ENCODE peak calls at places on chromosomes 7 and 10, in five cellular contexts. Q, H, V, C and Z are unnamed samples.

GRCh38 chr7:26167293-26167934 is 15.4 kb downstream of the NFE2L3 start:
- DNase-seq in Q (no peak), H (no peak), V (no peak), C (no peak), Z (no peak)

GRCh38 chr7:77839919-77840318 is 41.3 kb downstream of the PHTF2 start:
- DNase-seq in Q (no peak), H (no peak), V (no peak), C (no peak), Z (no peak)

GRCh38 chr7:69691327-69691726 is 93.1 kb downstream of the AUTS2 start:
- DNase-seq in Q (no peak), H (no peak), V (no peak), C (no peak), Z (no peak)

GRCh38 chr10:57338823-57339558 is 928.7 kb downstream of the IPMK start:
- DNase-seq in Q (peak; percentile 41), H (peak; percentile 26), V (peak; percentile 33), C (peak; percentile 44), Z (peak; percentile 64)

GRCh38 chr7:22969010-22969431 is 44.9 kb downstream of the HYCC1 start:
- DNase-seq in Q (no peak), H (no peak), V (no peak), C (no peak), Z (no peak)

GRCh38 chr10:90171014-90171722 is 469.8 kb downstream of the KIF20B start:
- DNase-seq in Q (no peak), H (no peak), V (no peak), C (no peak), Z (no peak)

GRCh38 chr7:151755131-151755787 is 121.7 kb downstream of the PRKAG2 start:
- DNase-seq in Q (peak; percentile 82), H (peak; percentile 58), V (no peak), C (no peak), Z (no peak)

GRCh38 chr7:77714195-77714594 is 17.9 kb downstream of the RSBN1L start:
- DNase-seq in Q (no peak), H (no peak), V (no peak), C (no peak), Z (no peak)

GRCh38 chr10:131898061-131898460 is 2.7 kb upstream of the PPP2R2D start:
- DNase-seq in Q (no peak), H (no peak), V (no peak), C (no peak), Z (no peak)

GRCh38 chr7:47739901-47740300 is 158.0 kb upstream of the TNS3 start:
- DNase-seq in Q (peak; percentile 70), H (no peak), V (no peak), C (no peak), Z (no peak)

GRCh38 chr10:86261933-86262665 is 104.5 kb downstream of the GRID1 start:
- DNase-seq in Q (no peak), H (peak; percentile 76), V (no peak), C (peak; percentile 67), Z (peak; percentile 83)

GRCh38 chr7:2777898-2778535 is 66.1 kb downstream of the GNA12 start:
- DNase-seq in Q (no peak), H (no peak), V (no peak), C (no peak), Z (no peak)

GRCh38 chr10:8049151-8049873 is 5.2 kb upstream of the GATA3 start:
- DNase-seq in Q (no peak), H (no peak), V (peak; percentile 32), C (peak; percentile 73), Z (peak; percentile 86)

GRCh38 chr7:122248472-122248871 is 56.1 kb downstream of the FEZF1 start:
- DNase-seq in Q (no peak), H (no peak), V (no peak), C (no peak), Z (peak; percentile 32)

GRCh38 chr7:157309990-157310668 is 26.7 kb upstream of the DNAJB6 start:
- DNase-seq in Q (peak; percentile 96), H (peak; percentile 91), V (no peak), C (peak; percentile 71), Z (peak; percentile 85)

GRCh38 chr10:124663766-124664360 is 80.3 kb downstream of the FAM53B start:
- DNase-seq in Q (no peak), H (no peak), V (no peak), C (no peak), Z (no peak)

GRCh38 chr10:125095228-125095627 is 65.1 kb downstream of the CTBP2 start:
- DNase-seq in Q (no peak), H (no peak), V (no peak), C (no peak), Z (no peak)

GRCh38 chr10:3805791-3806381 is 20.9 kb upstream of the KLF6 start:
- DNase-seq in Q (peak; percentile 77), H (peak; percentile 69), V (no peak), C (no peak), Z (peak; percentile 98)

GRCh38 chr7:27774717-27775328 is 34.9 kb downstream of the TAX1BP1 start:
- DNase-seq in Q (peak; percentile 58), H (no peak), V (peak; percentile 5), C (no peak), Z (peak; percentile 29)

GRCh38 chr7:41503438-41503837 is 199.5 kb downstream of the INHBA start:
- DNase-seq in Q (peak; percentile 69), H (no peak), V (no peak), C (no peak), Z (no peak)

GRCh38 chr7:29255199-29255838 is 60.7 kb downstream of the CHN2 start:
- DNase-seq in Q (no peak), H (no peak), V (no peak), C (no peak), Z (no peak)

GRCh38 chr7:66015440-66016130 is 33.6 kb upstream of the GUSB start:
- DNase-seq in Q (no peak), H (no peak), V (no peak), C (no peak), Z (no peak)

GRCh38 chr7:20030915-20031362 is 186.2 kb downstream of the MACC1 start:
- DNase-seq in Q (peak; percentile 50), H (no peak), V (no peak), C (no peak), Z (no peak)

GRCh38 chr10:110373857-110374654 is 69.3 kb upstream of the SMNDC1 start:
- DNase-seq in Q (no peak), H (no peak), V (no peak), C (no peak), Z (no peak)

GRCh38 chr7:74479066-74479781 is 25.5 kb downstream of the GTF2IRD1 start:
- DNase-seq in Q (peak; percentile 27), H (no peak), V (no peak), C (no peak), Z (no peak)

GRCh38 chr10:58577394-58577793 is 64.7 kb downstream of the BICC1 start:
- DNase-seq in Q (peak; percentile 80), H (no peak), V (no peak), C (no peak), Z (no peak)

GRCh38 chr7:18352339-18353255 is 143.0 kb upstream of the HDAC9 start:
- DNase-seq in Q (peak; percentile 81), H (peak; percentile 43), V (peak; percentile 24), C (peak; percentile 54), Z (peak; percentile 61)

GRCh38 chr10:82826132-82826531 is 951.1 kb downstream of the NRG3 start:
- DNase-seq in Q (no peak), H (no peak), V (no peak), C (no peak), Z (no peak)

GRCh38 chr10:37640301-37640700 is 217.1 kb downstream of the ZNF248 start:
- DNase-seq in Q (no peak), H (no peak), V (no peak), C (no peak), Z (no peak)

GRCh38 chr10:63670291-63670898 is 149.2 kb downstream of the REEP3 start:
- DNase-seq in Q (no peak), H (peak; percentile 52), V (no peak), C (no peak), Z (peak; percentile 54)

GRCh38 chr7:69728299-69728698 is 130.0 kb downstream of the AUTS2 start:
- DNase-seq in Q (no peak), H (no peak), V (no peak), C (no peak), Z (no peak)

GRCh38 chr7:13988765-13989137 is 715 bp downstream of the ETV1 start:
- DNase-seq in Q (peak; percentile 26), H (peak; percentile 58), V (peak; percentile 50), C (no peak), Z (peak; percentile 87)

GRCh38 chr10:132687893-132688579 is 97.9 kb downstream of the NKX6-2 start:
- DNase-seq in Q (no peak), H (peak; percentile 21), V (no peak), C (no peak), Z (peak; percentile 9)

GRCh38 chr7:7969306-7970112 is 913 bp downstream of the GLCCI1 start:
- DNase-seq in Q (peak; percentile 40), H (peak; percentile 39), V (peak; percentile 54), C (peak; percentile 66), Z (peak; percentile 78)
- H3K4ac ChIP-seq in Q (peak overlapping the region; percentile 8), H (no peak overlapping the region), V (no peak overlapping the region), C (no peak overlapping the region), Z (no peak overlapping the region)

GRCh38 chr10:5594271-5595036 is 69.7 kb downstream of the CALML3 start:
- DNase-seq in Q (peak; percentile 35), H (no peak), V (no peak), C (no peak), Z (no peak)

GRCh38 chr10:5596611-5597341 is 69.6 kb downstream of the ASB13 start:
- DNase-seq in Q (no peak), H (no peak), V (no peak), C (no peak), Z (no peak)

GRCh38 chr10:5595591-5596590 is 70.5 kb downstream of the ASB13 start:
- DNase-seq in Q (peak; percentile 93), H (no peak), V (no peak), C (no peak), Z (peak; percentile 62)

GRCh38 chr10:5592070-5592469 is 67.3 kb downstream of the CALML3 start:
- DNase-seq in Q (no peak), H (no peak), V (no peak), C (no peak), Z (no peak)

DNA sequence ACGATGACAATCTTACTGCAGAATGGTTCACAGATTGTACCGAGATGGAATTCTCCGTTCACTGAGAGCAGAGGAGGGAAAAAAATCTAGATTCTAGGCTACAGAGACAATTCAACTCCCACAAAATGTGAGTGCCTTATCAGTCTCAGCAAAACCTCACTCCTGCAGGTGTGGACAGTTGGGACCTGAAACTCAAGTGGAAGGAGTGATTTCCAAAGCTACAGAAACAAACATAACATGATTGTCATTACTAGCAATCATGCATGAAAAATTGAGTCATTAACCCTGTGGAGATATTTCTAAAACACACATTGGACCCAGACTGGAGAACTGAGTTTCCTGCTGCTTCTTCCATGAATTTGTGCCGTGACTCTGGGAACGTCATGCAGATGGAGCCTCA is 70.3 kb downstream of the CALML3 start:
- DNase-seq in Q (no peak), H (no peak), V (no peak), C (no peak), Z (no peak)
- H3K4ac ChIP-seq in Q (peak overlapping the region; percentile 90), H (no peak overlapping the region), V (no peak overlapping the region), C (no peak overlapping the region), Z (no peak overlapping the region)

DNA sequence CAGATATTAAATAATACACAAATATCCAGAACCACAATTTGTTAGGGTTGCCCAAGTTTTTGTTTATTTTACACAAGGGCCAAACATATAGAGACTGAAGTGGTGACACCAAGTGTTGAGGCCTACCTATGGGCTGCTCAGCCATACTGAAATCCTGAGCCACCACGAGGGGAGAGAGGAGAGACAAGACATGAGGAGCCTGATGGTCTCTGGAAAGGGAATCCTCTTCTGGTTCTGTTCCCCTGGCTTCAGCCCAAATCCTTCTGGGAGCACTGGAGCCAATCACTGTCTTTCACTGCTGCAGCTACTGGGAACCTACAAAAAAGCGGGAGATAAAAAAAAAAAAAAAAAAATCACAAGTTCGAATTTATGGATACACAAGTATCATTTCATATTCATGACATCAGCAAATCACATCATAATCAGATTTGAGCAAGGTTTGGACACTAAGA is 1.9 kb downstream of the SKIDA1 start:
- DNase-seq in Q (peak; percentile 54), H (no peak), V (no peak), C (no peak), Z (peak; percentile 85)
- H3K4ac ChIP-seq in Q (peak overlapping the region; percentile 65), H (no peak overlapping the region), V (no peak overlapping the region), C (no peak overlapping the region), Z (no peak overlapping the region)

GRCh38 chr10:103732339-103732738 is 123.0 kb downstream of the SH3PXD2A start:
- DNase-seq in Q (no peak), H (no peak), V (no peak), C (no peak), Z (no peak)
- H3K4ac ChIP-seq in Q (no peak overlapping the region), H (no peak overlapping the region), V (no peak overlapping the region), C (no peak overlapping the region), Z (peak overlapping the region; percentile 76)